ENCODE peak calls at places on chromosomes 2 and 18, in four cellular contexts. G, O, N and Y are unnamed samples.

GRCh38 chr2:241109210-241110088 is 7.4 kb upstream of the MTERF4 start:
- DNase-seq in G (no peak), O (no peak), N (no peak), Y (no peak)

GRCh38 chr2:201580486-201580885 is 62.8 kb downstream of the TMEM237 start:
- DNase-seq in G (no peak), O (no peak), N (no peak), Y (no peak)

GRCh38 chr2:64537991-64538390 is 13.9 kb downstream of the AFTPH start:
- DNase-seq in G (no peak), O (no peak), N (no peak), Y (no peak)

GRCh38 chr2:217393585-217394032 is 533.7 kb upstream of the TNP1 start:
- DNase-seq in G (no peak), O (no peak), N (no peak), Y (no peak)

GRCh38 chr2:7034313-7034712 is 117.1 kb downstream of the RNF144A start:
- DNase-seq in G (no peak), O (peak), N (no peak), Y (no peak)

GRCh38 chr2:26327291-26328272 is 18.4 kb upstream of the SELENOI start:
- DNase-seq in G (no peak), O (peak), N (no peak), Y (no peak)

GRCh38 chr2:88654714-88655113 is 27.4 kb upstream of the EIF2AK3 start:
- DNase-seq in G (no peak), O (no peak), N (no peak), Y (no peak)

GRCh38 chr2:12613137-12613912 is 103.4 kb upstream of the TRIB2 start:
- DNase-seq in G (no peak), O (no peak), N (no peak), Y (no peak)

GRCh38 chr2:203341741-203342310 is 13.6 kb downstream of the ABI2 start:
- DNase-seq in G (no peak), O (no peak), N (no peak), Y (no peak)

GRCh38 chr2:112869258-112869842 is 32.8 kb upstream of the IL1B start:
- DNase-seq in G (no peak), O (no peak), N (peak), Y (no peak)

GRCh38 chr2:129801575-129801974 is 177.9 kb upstream of the RAB6C start:
- DNase-seq in G (no peak), O (no peak), N (no peak), Y (no peak)

GRCh38 chr2:151200277-151200676 is 61.4 kb downstream of the RBM43 start:
- DNase-seq in G (no peak), O (no peak), N (no peak), Y (no peak)

GRCh38 chr18:48387300-48387699 is 21.9 kb downstream of the ZBTB7C start:
- DNase-seq in G (no peak), O (no peak), N (no peak), Y (no peak)

GRCh38 chr2:197813093-197813787 is 8.8 kb downstream of the PLCL1 start:
- DNase-seq in G (no peak), O (peak), N (no peak), Y (no peak)

GRCh38 chr2:69973335-69973735 is 11.9 kb upstream of the ASPRV1 start:
- DNase-seq in G (no peak), O (no peak), N (no peak), Y (no peak)

GRCh38 chr2:27407798-27408491 is 1.4 kb downstream of the PPM1G start:
- DNase-seq in G (no peak), O (peak), N (no peak), Y (no peak)

GRCh38 chr2:107197601-107198000 is 311.6 kb upstream of the ST6GAL2 start:
- DNase-seq in G (no peak), O (no peak), N (no peak), Y (no peak)

GRCh38 chr2:73203055-73203681 is 794 bp downstream of the NOTO start:
- DNase-seq in G (no peak), O (no peak), N (no peak), Y (no peak)

GRCh38 chr2:170778900-170779299 is 8.7 kb downstream of the ERICH2 start:
- DNase-seq in G (no peak), O (no peak), N (no peak), Y (no peak)

GRCh38 chr2:75503048-75503607 is 57.6 kb downstream of the EVA1A start:
- DNase-seq in G (no peak), O (no peak), N (no peak), Y (no peak)

GRCh38 chr2:152740743-152741328 is 22.4 kb downstream of the ARL6IP6 start:
- DNase-seq in G (no peak), O (peak), N (no peak), Y (no peak)

GRCh38 chr2:25424426-25425028 is 82.8 kb upstream of the DNMT3A start:
- DNase-seq in G (no peak), O (no peak), N (no peak), Y (no peak)

GRCh38 chr2:164840458-164840929 is 1.1 kb downstream of the COBLL1 start:
- DNase-seq in G (no peak), O (no peak), N (no peak), Y (peak)

GRCh38 chr2:68193774-68194372 is 36.2 kb downstream of the PNO1 start:
- DNase-seq in G (no peak), O (no peak), N (no peak), Y (no peak)

GRCh38 chr2:85455552-85456090 is 37.1 kb downstream of the SH2D6 start:
- DNase-seq in G (no peak), O (no peak), N (no peak), Y (no peak)

GRCh38 chr18:60024857-60025256 is 125.1 kb downstream of the PMAIP1 start:
- DNase-seq in G (no peak), O (no peak), N (no peak), Y (no peak)

GRCh38 chr2:111707700-111708099 is 176.3 kb downstream of the ANAPC1 start:
- DNase-seq in G (no peak), O (no peak), N (no peak), Y (no peak)

GRCh38 chr18:26771524-26771923 is 94.0 kb downstream of the AQP4 start:
- DNase-seq in G (no peak), O (peak), N (no peak), Y (no peak)

GRCh38 chr2:234606906-234607305 is 110.0 kb upstream of the ARL4C start:
- DNase-seq in G (no peak), O (no peak), N (no peak), Y (no peak)

GRCh38 chr2:189952536-189953109 is 109.9 kb downstream of the MSTN start:
- DNase-seq in G (no peak), O (peak), N (no peak), Y (no peak)

GRCh38 chr2:42886921-42887320 is 94.5 kb upstream of the HAAO start:
- DNase-seq in G (no peak), O (no peak), N (no peak), Y (no peak)

GRCh38 chr2:25313711-25314513 is 27.8 kb downstream of the DNMT3A start:
- DNase-seq in G (no peak), O (no peak), N (no peak), Y (no peak)

GRCh38 chr2:2587364-2587763 is 256.3 kb upstream of the MYT1L start:
- DNase-seq in G (no peak), O (no peak), N (no peak), Y (no peak)

GRCh38 chr2:30862054-30862651 is 54.9 kb upstream of the CAPN13 start:
- DNase-seq in G (peak), O (peak), N (peak), Y (peak)

GRCh38 chr2:236177604-236177966 is 9.4 kb upstream of the GBX2 start:
- DNase-seq in G (peak), O (no peak), N (no peak), Y (no peak)

GRCh38 chr18:11020454-11020853 is 128.9 kb downstream of the PIEZO2 start:
- DNase-seq in G (no peak), O (no peak), N (no peak), Y (no peak)

GRCh38 chr18:26504831-26505230 is 43.5 kb downstream of the KCTD1 start:
- DNase-seq in G (no peak), O (no peak), N (no peak), Y (no peak)

GRCh38 chr18:76979906-76980305 is 152.7 kb downstream of the MBP start:
- DNase-seq in G (no peak), O (no peak), N (no peak), Y (peak)

GRCh38 chr18:63220903-63221302 is 98.7 kb downstream of the BCL2 start:
- DNase-seq in G (no peak), O (no peak), N (no peak), Y (no peak)